ENCODE peak calls at places on chromosome 9, in eight cellular contexts. Z is cardiac muscle cell; G is colonic mucosa; F is fibroblast of lung; D is body of pancreas; V is tibial artery; T is brain microvascular endothelial cell; B is CD8-positive, alpha-beta T cell. P is an unnamed sample. For H3K27me3, the result is how much of the 10 kb centered on the place peaks cover.

GRCh38 chr9:27888661-27889295 is 315.5 kb upstream of the C9orf72 start:
- DNase-seq in Z (peak), G (peak), F (no peak), D (peak), V (no peak), T (peak), B (no peak), P (peak)

GRCh38 chr9:27451207-27451792 is 72.8 kb upstream of the IFNK start:
- DNase-seq in Z (no peak), G (no peak), F (no peak), D (no peak), V (no peak), T (no peak), B (no peak), P (no peak)

GRCh38 chr9:91908746-91909145 is 41.3 kb downstream of the ROR2 start:
- DNase-seq in Z (peak), G (no peak), F (peak), D (no peak), V (no peak), T (no peak), B (no peak), P (no peak)

GRCh38 chr9:86324901-86325300 is 29.3 kb downstream of the TUT7 start:
- DNase-seq in Z (no peak), G (no peak), F (peak), D (no peak), V (no peak), T (no peak), B (no peak), P (no peak)

GRCh38 chr9:130991227-130992058 is 17.5 kb upstream of the LAMC3 start:
- DNase-seq in Z (no peak), G (no peak), F (no peak), D (no peak), V (no peak), T (no peak), B (no peak), P (no peak)

GRCh38 chr9:134689320-134690181 is 47.9 kb downstream of the COL5A1 start:
- DNase-seq in Z (peak), G (peak), F (peak), D (peak), V (peak), T (peak), B (no peak), P (no peak)

GRCh38 chr9:97505845-97506244 is 4.4 kb downstream of the TMOD1 start:
- DNase-seq in Z (no peak), G (no peak), F (no peak), D (no peak), V (no peak), T (no peak), B (no peak), P (no peak)

GRCh38 chr9:97564291-97565175 is 63.1 kb downstream of the TMOD1 start:
- DNase-seq in Z (peak), G (peak), F (peak), D (peak), V (peak), T (peak), B (no peak), P (peak)

GRCh38 chr9:122217640-122218039 is 11.1 kb downstream of the LHX6 start:
- DNase-seq in Z (no peak), G (no peak), F (no peak), D (no peak), V (no peak), T (no peak), B (no peak), P (no peak)

GRCh38 chr9:112378441-112379176 is 1.3 kb upstream of the HSDL2 start:
- DNase-seq in Z (no peak), G (peak), F (peak), D (no peak), V (no peak), T (peak), B (no peak), P (peak)

DNA sequence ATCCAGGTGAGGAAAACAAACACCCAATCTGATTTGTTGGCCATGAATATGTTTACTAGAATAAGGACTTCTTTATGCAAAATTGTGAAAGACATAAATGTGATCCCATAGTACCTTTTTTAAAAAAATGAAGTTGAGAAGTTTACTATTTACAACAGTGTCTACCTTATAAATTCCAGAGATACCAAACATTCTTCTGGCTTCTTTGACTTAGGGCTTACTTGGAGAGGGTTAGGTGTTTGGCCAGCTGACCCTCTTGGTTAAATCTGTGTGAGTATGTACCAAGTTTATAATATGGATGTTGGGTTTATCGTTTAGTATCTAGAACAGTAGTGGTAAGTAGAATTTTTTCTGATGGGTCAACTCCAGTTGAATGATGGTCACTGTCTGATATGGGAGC is 212.3 kb downstream of the DOCK8 start:
- DNase-seq in Z (no peak), G (no peak), F (no peak), D (no peak), V (no peak), T (no peak), B (no peak), P (no peak)
- TF ChIP-seq CTCF in Z (no peak), G (no peak), F (no peak), D (no peak), V (no peak), T (no peak), B (no peak), P (no peak)

DNA sequence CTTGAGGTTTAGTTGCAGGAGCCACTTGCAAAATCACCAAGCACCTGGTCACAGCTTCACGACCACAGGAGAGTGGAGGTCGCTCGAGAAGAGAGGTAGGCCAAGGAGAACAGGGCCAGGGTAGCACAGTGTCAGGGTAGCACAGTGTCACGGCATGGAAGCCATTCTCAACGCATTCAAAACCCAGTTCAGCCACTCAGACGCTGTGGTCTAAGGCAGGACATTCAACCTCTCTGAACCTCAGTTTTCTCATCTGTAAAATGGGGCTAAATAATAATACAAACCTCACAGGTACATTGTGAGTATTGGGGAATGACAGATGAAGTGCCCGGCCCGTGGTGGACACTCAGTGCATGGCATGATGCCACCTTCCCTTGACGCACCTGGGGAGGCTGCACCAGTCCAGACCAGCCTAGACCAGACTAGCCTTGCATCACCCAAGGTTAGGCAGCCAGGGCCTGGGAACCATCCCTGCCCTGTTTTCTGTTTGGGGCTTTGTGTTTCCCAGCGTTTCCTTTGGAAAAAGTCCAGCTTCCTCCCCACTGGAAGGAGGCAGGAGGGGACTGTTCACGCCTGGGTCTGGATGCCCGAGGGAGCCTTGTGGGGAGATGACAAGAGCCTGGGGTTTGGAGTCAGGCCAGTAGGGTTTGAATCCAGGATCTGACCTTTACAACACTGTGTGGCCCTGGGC is 7.8 kb upstream of the LMX1B start:
- DNase-seq in Z (peak), G (no peak), F (no peak), D (no peak), V (no peak), T (no peak), B (no peak), P (peak)
- H3K27me3 ChIP-seq in Z (half or more), G (under half), F (under half), D (under half), V (under half), T (under half), B (under half), P (under half)

GRCh38 chr9:96457266-96457665 is 7.3 kb downstream of the HABP4 start:
- DNase-seq in Z (no peak), G (no peak), F (no peak), D (no peak), V (no peak), T (no peak), B (no peak), P (no peak)
- TF ChIP-seq CTCF in Z (no peak), G (no peak), F (no peak), D (no peak), V (no peak), T (no peak), B (no peak), P (no peak)

GRCh38 chr9:109497193-109498165 is 628 bp downstream of the PTPN3 start:
- DNase-seq in Z (no peak), G (peak), F (peak), D (peak), V (no peak), T (no peak), B (no peak), P (peak)
- H3K27me3 ChIP-seq in Z (half or more), G (under half), F (under half), D (under half), V (under half), T (under half), B (under half), P (under half)

GRCh38 chr9:4110562-4110961 is 189.3 kb downstream of the GLIS3 start:
- DNase-seq in Z (no peak), G (no peak), F (no peak), D (no peak), V (no peak), T (no peak), B (no peak), P (no peak)

GRCh38 chr9:4113711-4114110 is 186.2 kb downstream of the GLIS3 start:
- DNase-seq in Z (no peak), G (no peak), F (no peak), D (no peak), V (peak), T (no peak), B (no peak), P (no peak)

GRCh38 chr9:4108708-4109444 is 191.0 kb downstream of the GLIS3 start:
- DNase-seq in Z (no peak), G (no peak), F (no peak), D (no peak), V (peak), T (no peak), B (no peak), P (no peak)

GRCh38 chr9:4114569-4115505 is 185.0 kb downstream of the GLIS3 start:
- DNase-seq in Z (peak), G (no peak), F (peak), D (no peak), V (no peak), T (peak), B (no peak), P (peak)

GRCh38 chr9:4111233-4112000 is 188.5 kb downstream of the GLIS3 start:
- DNase-seq in Z (no peak), G (no peak), F (no peak), D (no peak), V (no peak), T (no peak), B (no peak), P (no peak)
- TF ChIP-seq CTCF in Z (no peak), G (no peak), F (no peak), D (no peak), V (no peak), T (no peak), B (no peak), P (no peak)

GRCh38 chr9:113526231-113526746 is 62.8 kb downstream of the RGS3 start:
- DNase-seq in Z (no peak), G (no peak), F (no peak), D (no peak), V (no peak), T (no peak), B (no peak), P (no peak)
- H3K27me3 ChIP-seq in Z (under half), G (under half), F (under half), D (under half), V (under half), T (under half), B (under half), P (under half)

DNA sequence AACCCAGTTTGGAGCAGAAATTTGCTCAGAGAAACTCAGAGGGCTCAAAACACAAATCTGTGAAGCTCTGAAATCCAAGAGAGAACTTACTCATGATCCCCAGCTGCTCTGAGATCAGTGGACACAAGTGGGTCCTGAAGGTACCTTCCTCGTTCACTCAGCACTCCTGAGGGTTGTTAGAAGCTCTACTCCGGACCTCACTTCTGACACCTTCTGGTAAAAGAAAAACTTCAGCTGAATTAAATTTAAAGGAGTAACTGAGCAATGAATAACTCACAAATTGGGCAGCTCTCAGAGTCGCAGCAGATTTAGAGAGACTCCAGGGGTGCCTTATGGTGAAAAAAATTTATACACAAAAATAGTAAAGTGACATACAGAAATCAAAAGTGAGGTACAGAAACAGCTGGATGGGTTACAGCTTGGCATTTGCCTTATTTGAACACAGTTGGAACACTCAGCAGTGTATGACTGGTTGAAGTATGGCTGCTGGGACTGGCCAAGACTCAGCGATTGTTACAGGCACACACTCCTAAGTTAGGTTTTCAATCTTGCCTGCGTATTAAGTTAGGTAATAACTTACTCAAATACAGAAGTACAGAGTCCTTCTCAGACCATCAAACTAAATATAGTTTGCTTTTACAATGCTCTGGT is 32.5 kb downstream of the INSL4 start:
- DNase-seq in Z (peak), G (no peak), F (peak), D (peak), V (no peak), T (peak), B (no peak), P (peak)
- TF ChIP-seq CTCF in Z (peak), G (no peak), F (no peak), D (no peak), V (peak), T (no peak), B (no peak), P (peak)

GRCh38 chr9:21966140-21966851 is 27.9 kb downstream of the CDKN2A start:
- DNase-seq in Z (no peak), G (no peak), F (no peak), D (no peak), V (no peak), T (no peak), B (no peak), P (no peak)

GRCh38 chr9:21968331-21969010 is 25.7 kb downstream of the CDKN2A start:
- DNase-seq in Z (peak), G (no peak), F (no peak), D (no peak), V (no peak), T (no peak), B (no peak), P (no peak)

GRCh38 chr9:21965401-21965951 is 28.7 kb downstream of the CDKN2A start:
- DNase-seq in Z (peak), G (peak), F (peak), D (peak), V (no peak), T (peak), B (no peak), P (peak)

GRCh38 chr9:21967707-21968106 is 26.5 kb downstream of the CDKN2A start:
- DNase-seq in Z (no peak), G (no peak), F (no peak), D (no peak), V (no peak), T (no peak), B (no peak), P (no peak)

GRCh38 chr9:21967169-21967568 is 27.0 kb downstream of the CDKN2A start:
- DNase-seq in Z (no peak), G (no peak), F (no peak), D (no peak), V (no peak), T (no peak), B (no peak), P (no peak)
- H3K27me3 ChIP-seq in Z (half or more), G (half or more), F (under half), D (half or more), V (under half), T (under half), B (half or more), P (under half)

GRCh38 chr9:124040186-124040920 is 28.8 kb downstream of the LHX2 start:
- DNase-seq in Z (peak), G (no peak), F (peak), D (no peak), V (no peak), T (peak), B (no peak), P (peak)

GRCh38 chr9:124038790-124039633 is 27.4 kb downstream of the LHX2 start:
- DNase-seq in Z (no peak), G (no peak), F (no peak), D (no peak), V (no peak), T (no peak), B (no peak), P (no peak)

GRCh38 chr9:124036578-124036977 is 25.0 kb downstream of the LHX2 start:
- DNase-seq in Z (no peak), G (no peak), F (no peak), D (no peak), V (no peak), T (no peak), B (no peak), P (no peak)

GRCh38 chr9:124038239-124038638 is 26.7 kb downstream of the LHX2 start:
- DNase-seq in Z (peak), G (no peak), F (no peak), D (no peak), V (no peak), T (no peak), B (no peak), P (no peak)

DNA sequence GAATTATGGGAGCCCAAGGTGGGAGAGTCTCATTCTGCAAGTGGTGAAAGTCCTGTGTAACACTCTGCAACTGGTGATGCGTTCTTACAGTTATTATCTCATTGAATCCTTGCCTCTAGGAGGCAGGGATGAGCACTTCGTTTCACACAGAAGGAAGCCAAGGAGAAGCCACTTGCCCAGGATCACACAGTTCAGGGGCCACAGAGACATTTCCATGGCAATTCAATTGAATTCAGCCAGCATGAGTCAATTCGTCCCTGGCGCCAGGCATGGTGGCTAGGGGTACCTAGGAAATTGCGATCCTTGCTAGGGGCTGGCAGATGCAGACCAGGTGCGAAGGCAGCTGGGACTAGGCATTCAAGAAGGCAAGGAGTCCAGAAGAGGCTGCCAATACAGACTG is 26.2 kb downstream of the LHX2 start:
- DNase-seq in Z (no peak), G (no peak), F (no peak), D (no peak), V (no peak), T (no peak), B (no peak), P (no peak)
- TF ChIP-seq CTCF in Z (peak), G (no peak), F (peak), D (no peak), V (no peak), T (peak), B (no peak), P (no peak)